ENCODE peak calls at places on chromosomes 7 and 10, in six cellular contexts. K is brain microvascular endothelial cell, S is ovary, Z is body of pancreas, Y is PC-3, D is cardiac muscle cell. C is an unnamed sample.
A peak's percentile ranks its signal among the peaks of the same experiment; 100 is the strongest.

GRCh38 chr7:70788276-70788675 is 343.7 kb upstream of the GALNT17 start:
- DNase-seq in K (no peak), S (no peak), Z (no peak), Y (no peak), D (no peak), C (no peak)

GRCh38 chr7:107690611-107691010 is 30.0 kb downstream of the SLC26A4 start:
- DNase-seq in K (peak; percentile 46), S (no peak), Z (no peak), Y (no peak), D (peak; percentile 84), C (no peak)

GRCh38 chr10:122665946-122666345 is 33.7 kb downstream of the C10orf120 start:
- DNase-seq in K (no peak), S (no peak), Z (no peak), Y (no peak), D (no peak), C (no peak)

GRCh38 chr10:116925061-116925460 is 75.8 kb downstream of the ENO4 start:
- DNase-seq in K (no peak), S (no peak), Z (no peak), Y (no peak), D (no peak), C (no peak)

GRCh38 chr7:106050743-106051110 is 61.4 kb downstream of the SYPL1 start:
- DNase-seq in K (peak; percentile 30), S (no peak), Z (no peak), Y (peak; percentile 80), D (peak; percentile 80), C (no peak)

GRCh38 chr7:584122-584465 is 64.4 kb upstream of the PDGFA start:
- DNase-seq in K (no peak), S (no peak), Z (no peak), Y (no peak), D (no peak), C (no peak)

GRCh38 chr7:13055732-13056369 is 368.4 kb downstream of the ARL4A start:
- DNase-seq in K (no peak), S (no peak), Z (no peak), Y (no peak), D (no peak), C (no peak)

GRCh38 chr7:73991522-73992103 is 36.4 kb upstream of the ELN start:
- DNase-seq in K (no peak), S (no peak), Z (no peak), Y (no peak), D (no peak), C (no peak)

GRCh38 chr7:158394936-158395335 is 192.7 kb downstream of the PTPRN2 start:
- DNase-seq in K (no peak), S (no peak), Z (peak; percentile 56), Y (peak; percentile 46), D (no peak), C (peak; percentile 25)

GRCh38 chr7:16880469-16881034 is 1.2 kb downstream of the AGR3 start:
- DNase-seq in K (no peak), S (no peak), Z (no peak), Y (no peak), D (no peak), C (no peak)

GRCh38 chr7:116802144-116802747 is 60.1 kb upstream of the CAPZA2 start:
- DNase-seq in K (no peak), S (no peak), Z (no peak), Y (no peak), D (no peak), C (no peak)

GRCh38 chr10:1070939-1071338 is 14.8 kb downstream of the WDR37 start:
- DNase-seq in K (peak; percentile 37), S (no peak), Z (no peak), Y (no peak), D (no peak), C (no peak)

GRCh38 chr7:39838326-39838725 is 111.7 kb upstream of the CDK13 start:
- DNase-seq in K (peak; percentile 16), S (peak; percentile 80), Z (no peak), Y (peak; percentile 31), D (peak; percentile 86), C (no peak)

GRCh38 chr7:121329460-121330052 is 756 bp downstream of the WNT16 start:
- DNase-seq in K (no peak), S (peak; percentile 38), Z (peak; percentile 25), Y (no peak), D (no peak), C (no peak)

GRCh38 chr7:100803398-100804161 is 23.7 kb downstream of the EPHB4 start:
- DNase-seq in K (peak; percentile 88), S (peak; percentile 84), Z (peak; percentile 55), Y (peak; percentile 87), D (peak; percentile 93), C (peak; percentile 63)

GRCh38 chr10:15168296-15168780 is at the start of gene NMT2:
- DNase-seq in K (no peak), S (peak; percentile 92), Z (no peak), Y (peak; percentile 65), D (no peak), C (peak; percentile 88)

GRCh38 chr10:63236113-63236935 is 103.2 kb downstream of the NRBF2 start:
- DNase-seq in K (peak; percentile 77), S (no peak), Z (no peak), Y (peak; percentile 100), D (peak; percentile 80), C (no peak)

GRCh38 chr7:135188298-135188984 is 17.9 kb upstream of the CYREN start:
- DNase-seq in K (no peak), S (no peak), Z (peak; percentile 42), Y (no peak), D (no peak), C (no peak)

GRCh38 chr10:101894266-101894665 is 50.7 kb upstream of the KCNIP2 start:
- DNase-seq in K (no peak), S (no peak), Z (no peak), Y (no peak), D (no peak), C (no peak)

GRCh38 chr10:12480440-12480839 is 131.1 kb downstream of the CAMK1D start:
- DNase-seq in K (no peak), S (no peak), Z (no peak), Y (no peak), D (no peak), C (no peak)

GRCh38 chr7:40471891-40472290 is 337.1 kb downstream of the SUGCT start:
- DNase-seq in K (no peak), S (no peak), Z (no peak), Y (no peak), D (no peak), C (no peak)

GRCh38 chr10:54985732-54986131 is 184.7 kb upstream of the PCDH15 start:
- DNase-seq in K (no peak), S (no peak), Z (no peak), Y (peak; percentile 72), D (no peak), C (no peak)

GRCh38 chr7:108118959-108119358 is 11.2 kb downstream of the LAMB4 start:
- DNase-seq in K (no peak), S (no peak), Z (no peak), Y (no peak), D (no peak), C (no peak)

GRCh38 chr10:89209718-89210117 is 2.6 kb upstream of the CH25H start:
- DNase-seq in K (no peak), S (no peak), Z (no peak), Y (no peak), D (no peak), C (no peak)

GRCh38 chr10:43166207-43166878 is 28.1 kb downstream of the CSGALNACT2 start:
- DNase-seq in K (no peak), S (no peak), Z (no peak), Y (peak; percentile 16), D (no peak), C (no peak)

GRCh38 chr7:77531038-77531437 is 6.1 kb upstream of the PTPN12 start:
- DNase-seq in K (no peak), S (no peak), Z (no peak), Y (no peak), D (no peak), C (no peak)

GRCh38 chr7:33698006-33698405 is 207.3 kb upstream of the BMPER start:
- DNase-seq in K (no peak), S (no peak), Z (no peak), Y (no peak), D (no peak), C (no peak)

GRCh38 chr7:136911362-136911761 is 42.9 kb downstream of the CHRM2 start:
- DNase-seq in K (peak; percentile 60), S (no peak), Z (no peak), Y (peak; percentile 62), D (no peak), C (no peak)

GRCh38 chr7:388461-388960 is 98.5 kb downstream of the FOXL3 start:
- DNase-seq in K (no peak), S (peak; percentile 43), Z (peak; percentile 10), Y (no peak), D (peak; percentile 22), C (peak; percentile 57)

GRCh38 chr10:5466451-5466996 is 32.8 kb downstream of the CALML5 start:
- DNase-seq in K (no peak), S (peak; percentile 64), Z (peak; percentile 85), Y (peak; percentile 73), D (peak; percentile 87), C (no peak)

DNA sequence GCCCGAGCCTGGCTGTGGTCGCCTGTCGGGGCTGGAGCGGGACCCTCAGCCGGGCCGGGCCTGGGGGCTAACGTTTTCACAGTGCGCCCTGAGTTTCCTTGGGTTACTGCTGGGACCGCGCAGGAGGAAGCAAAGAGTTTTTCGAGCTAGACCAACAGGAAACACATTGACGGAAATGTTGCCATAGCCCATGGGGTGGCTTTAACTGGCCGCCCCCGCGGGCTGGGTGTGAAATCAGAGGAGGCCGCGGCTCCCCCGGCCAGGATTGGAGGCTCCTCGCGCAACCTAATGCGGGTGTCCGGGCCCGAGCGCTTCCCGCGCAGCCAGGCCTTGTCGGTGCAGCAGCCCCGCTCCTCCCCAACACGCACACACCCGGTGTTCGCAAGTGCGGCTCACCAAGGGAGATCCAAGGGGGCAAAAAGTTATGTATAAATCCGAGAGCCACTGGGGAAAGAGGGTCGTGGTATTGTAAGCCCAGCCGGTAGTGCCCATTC is 1.9 kb downstream of the HHEX start:
- DNase-seq in K (no peak), S (no peak), Z (peak; percentile 25), Y (no peak), D (no peak), C (peak; percentile 68)
- H3K4me3 ChIP-seq in K (no peak overlapping the region), S (no peak overlapping the region), Z (peak overlapping the region; percentile 74), Y (no peak overlapping the region), D (no peak overlapping the region), C (peak overlapping the region; percentile 77)

GRCh38 chr10:106660550-106660949 is 504.0 kb downstream of the SORCS1 start:
- DNase-seq in K (no peak), S (no peak), Z (no peak), Y (no peak), D (no peak), C (no peak)
- H3K27ac ChIP-seq in K (no peak overlapping the region), S (no peak overlapping the region), Z (no peak overlapping the region), Y (no peak overlapping the region), D (no peak overlapping the region), C (no peak overlapping the region)

GRCh38 chr7:5139998-5140397 is 50.0 kb upstream of the WIPI2 start:
- DNase-seq in K (peak; percentile 7), S (no peak), Z (peak; percentile 30), Y (peak; percentile 22), D (peak; percentile 42), C (no peak)
- TF ChIP-seq CTCF in K (peak; percentile 57), S (no peak), Z (peak; percentile 10), Y (peak; percentile 49), D (peak; percentile 49), C (peak; percentile 55)

GRCh38 chr10:74932648-74933047 is 106.2 kb downstream of the KAT6B start:
- DNase-seq in K (no peak), S (peak; percentile 72), Z (peak; percentile 47), Y (peak; percentile 47), D (no peak), C (peak; percentile 83)
- H3K4me3 ChIP-seq in K (no peak overlapping the region), S (no peak overlapping the region), Z (no peak overlapping the region), Y (no peak overlapping the region), D (no peak overlapping the region), C (no peak overlapping the region)